ENCODE peak calls at places on chromosomes 2 and 18, in five cellular contexts. N, O, A, T and U are unnamed samples.
A peak's percentile ranks its signal among the peaks of the same experiment; 100 is the strongest.

GRCh38 chr2:147416099-147416498 is 428.7 kb upstream of the ACVR2A start:
- DNase-seq in N (no peak), O (no peak), A (no peak), T (no peak), U (no peak)

GRCh38 chr2:172461591-172462392 is 34.4 kb downstream of the ITGA6 start:
- DNase-seq in N (peak; percentile 76), O (peak; percentile 53), A (peak; percentile 90), T (peak; percentile 34), U (peak; percentile 85)

GRCh38 chr2:173806761-173807160 is 158.4 kb downstream of the SP3 start:
- DNase-seq in N (peak; percentile 33), O (no peak), A (peak; percentile 6), T (peak; percentile 4), U (no peak)

GRCh38 chr2:190313880-190314279 is 5.7 kb downstream of the HIBCH start:
- DNase-seq in N (no peak), O (no peak), A (no peak), T (no peak), U (no peak)

GRCh38 chr2:221671515-221671914 is 99.4 kb upstream of the EPHA4 start:
- DNase-seq in N (no peak), O (no peak), A (no peak), T (peak; percentile 59), U (no peak)

GRCh38 chr18:12011199-12011961 is 30.1 kb downstream of the IMPA2 start:
- DNase-seq in N (no peak), O (no peak), A (no peak), T (no peak), U (no peak)

GRCh38 chr2:220127311-220127710 is 499.9 kb downstream of the SLC4A3 start:
- DNase-seq in N (no peak), O (no peak), A (peak; percentile 14), T (no peak), U (no peak)

GRCh38 chr2:222364280-222364895 is 60.0 kb upstream of the SGPP2 start:
- DNase-seq in N (no peak), O (no peak), A (no peak), T (no peak), U (no peak)

GRCh38 chr18:77086034-77086433 is 46.5 kb downstream of the MBP start:
- DNase-seq in N (no peak), O (no peak), A (no peak), T (peak; percentile 81), U (no peak)

GRCh38 chr18:28115149-28115550 is 61.8 kb downstream of the CDH2 start:
- DNase-seq in N (peak; percentile 91), O (no peak), A (no peak), T (peak; percentile 96), U (no peak)

GRCh38 chr18:9708057-9708881 is at the start of gene RAB31:
- DNase-seq in N (peak; percentile 79), O (peak; percentile 43), A (peak; percentile 66), T (peak; percentile 72), U (peak; percentile 62)

GRCh38 chr2:157345647-157346389 is 20.2 kb upstream of the ERMN start:
- DNase-seq in N (peak; percentile 29), O (no peak), A (no peak), T (no peak), U (peak; percentile 29)

GRCh38 chr18:59426855-59427254 is 67.8 kb upstream of the LMAN1 start:
- DNase-seq in N (no peak), O (no peak), A (no peak), T (no peak), U (no peak)

GRCh38 chr2:178414266-178415247 is 36.4 kb downstream of the PRKRA start:
- DNase-seq in N (peak; percentile 96), O (peak; percentile 86), A (peak; percentile 88), T (peak; percentile 94), U (peak; percentile 91)

GRCh38 chr18:68484241-68484640 is 230.7 kb downstream of the TMX3 start:
- DNase-seq in N (no peak), O (no peak), A (no peak), T (peak; percentile 55), U (no peak)

GRCh38 chr18:23515911-23516546 is 12.7 kb downstream of the RMC1 start:
- DNase-seq in N (peak; percentile 89), O (peak; percentile 68), A (peak; percentile 82), T (peak; percentile 76), U (peak; percentile 88)

GRCh38 chr18:27996792-27997191 is 180.1 kb downstream of the CDH2 start:
- DNase-seq in N (no peak), O (no peak), A (no peak), T (peak; percentile 66), U (no peak)

GRCh38 chr2:179440642-179441251 is 176.1 kb upstream of the SESTD1 start:
- DNase-seq in N (peak; percentile 55), O (no peak), A (no peak), T (peak; percentile 26), U (no peak)

GRCh38 chr2:24512836-24513235 is 21.8 kb downstream of the NCOA1 start:
- DNase-seq in N (no peak), O (no peak), A (no peak), T (no peak), U (no peak)

GRCh38 chr2:8394131-8394530 is 287.7 kb upstream of the ID2 start:
- DNase-seq in N (no peak), O (no peak), A (no peak), T (no peak), U (no peak)

GRCh38 chr2:10668402-10669012 is 21.3 kb downstream of the NOL10 start:
- DNase-seq in N (peak; percentile 64), O (peak; percentile 64), A (no peak), T (peak; percentile 69), U (no peak)

GRCh38 chr18:44859751-44860458 is 179.2 kb downstream of the SETBP1 start:
- DNase-seq in N (no peak), O (no peak), A (no peak), T (no peak), U (no peak)

GRCh38 chr2:61905372-61906186 is at the start of gene COMMD1:
- DNase-seq in N (peak; percentile 75), O (peak; percentile 57), A (peak; percentile 86), T (peak; percentile 60), U (peak; percentile 79)
- H3K9ac ChIP-seq in N (peak within 1 kb of the TSS; percentile 73), O (peak within 1 kb of the TSS; percentile 53), A (peak within 1 kb of the TSS; percentile 72), T (peak within 1 kb of the TSS; percentile 89), U (peak within 1 kb of the TSS; percentile 44)

DNA sequence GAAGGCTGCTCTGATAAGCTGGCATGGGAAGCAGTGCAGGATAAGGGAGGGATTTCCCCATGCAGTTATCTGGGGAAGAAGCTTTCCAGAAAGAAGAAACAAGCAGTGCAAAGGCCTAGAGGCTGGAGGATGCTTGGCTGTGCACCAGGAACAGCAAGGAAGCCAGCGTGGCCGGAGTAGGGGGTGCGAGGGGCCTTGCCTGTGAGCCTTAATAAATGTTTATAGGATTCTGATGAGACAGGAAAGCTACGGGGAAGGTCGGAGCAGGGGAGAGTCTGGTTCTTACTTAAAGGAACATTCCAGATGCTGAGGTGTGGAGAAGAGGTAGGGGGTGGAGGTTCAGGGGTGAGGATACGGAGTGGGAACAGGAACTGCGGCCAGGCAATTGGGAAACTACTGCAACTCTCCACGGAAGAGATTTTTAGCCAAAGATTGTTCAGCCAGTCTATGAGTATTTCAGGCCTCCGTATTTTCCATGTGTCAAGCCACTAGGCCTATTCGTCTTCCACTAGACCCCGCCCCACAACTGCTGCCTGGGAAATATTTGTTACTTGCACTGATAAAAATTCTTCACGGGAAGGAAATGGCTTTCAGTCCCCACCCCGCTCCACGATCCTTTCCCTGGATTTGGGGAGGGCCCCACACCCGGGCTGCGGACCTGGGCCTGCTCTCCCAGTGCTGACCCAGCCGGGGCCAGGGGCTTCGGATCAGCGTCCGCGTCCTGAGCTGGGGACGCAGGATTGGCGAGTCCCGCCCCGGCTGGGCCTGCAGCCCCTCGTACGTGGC is 516 bp downstream of the EIF2AK2 start:
- DNase-seq in N (peak; percentile 62), O (no peak), A (peak; percentile 78), T (peak; percentile 42), U (peak; percentile 31)
- H2BK15ac ChIP-seq in N (no peak overlapping the region), O (no peak overlapping the region), A (peak overlapping the region; percentile 2), T (no peak overlapping the region), U (no peak overlapping the region)

GRCh38 chr2:122020377-122020776 is 264.9 kb downstream of the TSN start:
- DNase-seq in N (no peak), O (no peak), A (no peak), T (no peak), U (no peak)

GRCh38 chr2:122018736-122019135 is 263.3 kb downstream of the TSN start:
- DNase-seq in N (no peak), O (no peak), A (no peak), T (no peak), U (no peak)

GRCh38 chr2:122023059-122023879 is 267.8 kb downstream of the TSN start:
- DNase-seq in N (no peak), O (no peak), A (no peak), T (no peak), U (no peak)

GRCh38 chr2:122022531-122022930 is 267.1 kb downstream of the TSN start:
- DNase-seq in N (no peak), O (no peak), A (no peak), T (no peak), U (no peak)

DNA sequence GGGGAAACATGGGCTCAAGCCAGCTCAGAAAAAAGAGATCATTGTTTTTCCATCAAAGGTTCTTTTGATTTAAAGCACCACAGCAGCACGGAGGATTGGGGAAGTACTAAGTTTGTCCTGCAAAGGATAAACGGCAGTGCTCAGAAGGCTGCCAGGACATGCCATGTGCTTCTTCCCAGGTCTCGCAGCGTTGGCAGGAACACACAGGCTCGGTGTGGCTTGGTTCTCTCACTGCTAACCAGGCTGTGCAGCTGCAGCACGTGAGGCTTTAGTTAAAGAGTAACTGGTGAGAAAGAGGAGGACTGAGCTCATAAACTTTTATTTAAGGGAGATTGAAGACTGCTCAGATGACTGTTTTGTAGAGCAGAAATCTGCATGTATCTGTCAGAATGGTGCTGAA is 264.3 kb downstream of the TSN start:
- DNase-seq in N (no peak), O (no peak), A (no peak), T (no peak), U (no peak)
- H3K4me2 ChIP-seq in N (no peak overlapping the region), O (no peak overlapping the region), A (no peak overlapping the region), T (no peak overlapping the region), U (no peak overlapping the region)

GRCh38 chr2:143706297-143706696 is 577.1 kb downstream of the ARHGAP15 start:
- DNase-seq in N (no peak), O (no peak), A (no peak), T (peak; percentile 72), U (no peak)

GRCh38 chr2:143705108-143705686 is 576.0 kb downstream of the ARHGAP15 start:
- DNase-seq in N (no peak), O (no peak), A (no peak), T (peak; percentile 76), U (no peak)

GRCh38 chr2:143701785-143702184 is 572.6 kb downstream of the ARHGAP15 start:
- DNase-seq in N (no peak), O (no peak), A (no peak), T (no peak), U (no peak)

GRCh38 chr2:143702931-143703330 is 573.7 kb downstream of the ARHGAP15 start:
- DNase-seq in N (no peak), O (no peak), A (no peak), T (no peak), U (no peak)

DNA sequence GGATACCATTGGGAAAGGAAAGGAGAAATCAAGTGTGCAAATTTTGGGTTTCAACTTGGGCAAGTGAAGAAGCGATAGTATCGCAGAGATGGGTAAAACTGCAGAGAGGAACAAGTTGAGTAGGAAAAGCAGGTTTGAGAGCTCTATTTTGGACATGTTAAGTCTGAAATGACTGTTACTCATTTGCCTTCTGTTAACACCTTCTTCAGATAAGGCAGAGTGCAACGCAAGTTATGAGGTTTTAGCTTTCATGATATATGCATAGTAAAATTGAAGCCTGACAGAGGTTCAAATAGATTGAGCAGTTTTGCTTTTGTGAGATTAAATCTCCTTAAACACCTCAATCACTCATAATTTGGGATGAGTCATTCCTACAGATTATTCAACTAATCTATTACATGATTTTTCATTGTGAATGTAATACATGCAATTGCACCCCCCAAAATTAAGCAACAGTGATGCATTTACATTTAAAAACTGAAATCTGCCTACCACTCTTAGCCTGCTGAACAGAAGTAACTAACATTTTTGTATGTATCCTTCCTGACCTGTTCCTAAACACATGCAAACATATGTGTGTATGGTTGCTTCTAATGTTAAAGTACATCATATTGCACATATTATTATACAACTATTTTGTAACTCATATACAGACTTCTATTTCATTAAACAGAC is 575.4 kb downstream of the ARHGAP15 start:
- DNase-seq in N (no peak), O (no peak), A (no peak), T (no peak), U (no peak)
- H3K9ac ChIP-seq in N (no peak overlapping the region), O (no peak overlapping the region), A (no peak overlapping the region), T (no peak overlapping the region), U (no peak overlapping the region)